ENCODE peak calls at places on chromosomes 4 and X, in nine cellular contexts. W, Y, S, O, L, D, C, B and P are unnamed samples.

GRCh38 chr4:114146947-114147618 is 167.6 kb upstream of the ARSJ start:
- DNase-seq in S (no peak), Y (no peak), L (no peak), D (no peak), O (no peak), W (no peak), C (no peak), B (no peak), P (no peak)

GRCh38 chr4:8285976-8286718 is 16.6 kb downstream of the HTRA3 start:
- DNase-seq in C (no peak), L (no peak), B (no peak), O (no peak), D (no peak), Y (no peak), W (no peak), S (no peak), P (no peak)

GRCh38 chrX:111812889-111813563 is 63.0 kb upstream of the TRPC5OS start:
- DNase-seq in O (no peak), S (no peak), D (no peak), W (no peak), C (no peak), Y (no peak), B (no peak), L (no peak), P (no peak)

GRCh38 chr4:78989697-78990270 is 50.5 kb upstream of the PAQR3 start:
- DNase-seq in Y (no peak), L (no peak), W (no peak), O (no peak), C (no peak), S (no peak), B (no peak), D (no peak), P (no peak)

GRCh38 chrX:110044531-110045249 is 41.8 kb downstream of the TMEM164 start:
- DNase-seq in Y (no peak), L (no peak), W (no peak), O (no peak), C (no peak), D (no peak), B (no peak), S (no peak), P (no peak)

GRCh38 chrX:17414839-17415238 is 39.8 kb downstream of the NHS start:
- DNase-seq in O (no peak), L (peak; percentile 22), D (no peak), W (no peak), C (no peak), B (peak; percentile 43), Y (no peak), S (no peak), P (no peak)

GRCh38 chr4:15691346-15692140 is 9.9 kb downstream of the FAM200B start:
- DNase-seq in S (no peak), L (no peak), O (peak; percentile 42), D (peak; percentile 68), Y (no peak), B (no peak), C (no peak), W (no peak), P (no peak)

GRCh38 chrX:3811331-3812311 is 98.2 kb upstream of the PRKX start:
- DNase-seq in O (no peak), S (peak; percentile 6), B (peak; percentile 44), Y (peak; percentile 21), D (peak; percentile 50), C (no peak), L (peak; percentile 28), W (peak; percentile 35), P (peak; percentile 70)

GRCh38 chrX:97039363-97040029 is 155.8 kb downstream of the RPA4 start:
- DNase-seq in C (no peak), B (no peak), D (peak; percentile 0), L (peak; percentile 48), Y (no peak), S (no peak), W (no peak), O (peak; percentile 40), P (no peak)

GRCh38 chr4:177699365-177700213 is 257.4 kb upstream of the AGA start:
- DNase-seq in C (no peak), D (no peak), Y (no peak), L (no peak), B (no peak), O (peak; percentile 40), W (no peak), S (no peak), P (no peak)

GRCh38 chrX:17559728-17560379 is 177.4 kb upstream of the SCML1 start:
- DNase-seq in B (peak; percentile 62), L (no peak), C (no peak), S (peak; percentile 42), D (peak; percentile 84), Y (no peak), O (peak; percentile 91), W (no peak), P (no peak)

GRCh38 chrX:17738002-17738713 is 865 bp downstream of the SCML1 start:
- DNase-seq in L (peak; percentile 50), S (no peak), D (peak; percentile 32), W (peak; percentile 35), B (peak; percentile 19), C (no peak), Y (no peak), O (peak; percentile 45), P (peak; percentile 82)

GRCh38 chr4:90419124-90419711 is 292.0 kb downstream of the CCSER1 start:
- DNase-seq in C (no peak), O (peak; percentile 56), S (peak; percentile 3), Y (no peak), D (peak; percentile 6), W (no peak), L (no peak), B (peak; percentile 15), P (peak; percentile 5)

GRCh38 chr4:145623831-145624230 is 4.6 kb downstream of the MMAA start:
- DNase-seq in L (no peak), W (no peak), C (no peak), Y (no peak), O (peak; percentile 71), S (no peak), D (peak; percentile 48), B (no peak), P (no peak)

GRCh38 chr4:8616831-8617230 is 24.3 kb downstream of the CPZ start:
- DNase-seq in B (no peak), S (no peak), C (no peak), O (no peak), D (no peak), W (no peak), Y (no peak), L (no peak), P (no peak)

GRCh38 chrX:48107717-48108116 is 22.7 kb upstream of the SPACA5B start:
- DNase-seq in Y (peak; percentile 10), C (no peak), B (no peak), D (no peak), S (no peak), L (no peak), W (no peak), O (no peak), P (no peak)

GRCh38 chr4:20544645-20545044 is 155.6 kb upstream of the PACRGL start:
- DNase-seq in D (peak; percentile 63), W (no peak), Y (no peak), C (no peak), O (peak; percentile 38), B (peak; percentile 42), L (no peak), S (peak; percentile 8), P (no peak)

GRCh38 chr4:37236165-37236564 is 8.4 kb upstream of the NWD2 start:
- DNase-seq in B (no peak), S (no peak), Y (no peak), W (no peak), D (no peak), C (no peak), L (no peak), O (peak; percentile 26), P (no peak)

GRCh38 chrX:118974908-118975671 is 672 bp downstream of the LONRF3 start:
- DNase-seq in O (peak; percentile 43), B (peak; percentile 22), W (no peak), L (peak; percentile 58), S (no peak), D (no peak), Y (peak; percentile 41), C (no peak), P (peak; percentile 58)

GRCh38 chrX:41870719-41871151 is 52.6 kb downstream of the CASK start:
- DNase-seq in Y (no peak), D (no peak), O (no peak), B (no peak), S (no peak), L (peak; percentile 41), W (no peak), C (no peak), P (no peak)

GRCh38 chr4:177047070-177047850 is 254.5 kb upstream of the VEGFC start:
- DNase-seq in D (peak; percentile 78), C (no peak), Y (peak; percentile 38), L (peak; percentile 53), O (peak; percentile 78), S (peak; percentile 59), B (peak; percentile 80), W (no peak), P (peak; percentile 31)

GRCh38 chrX:147859666-147860065 is 52.1 kb upstream of the FMR1 start:
- DNase-seq in L (no peak), W (no peak), D (no peak), Y (no peak), S (no peak), C (no peak), O (no peak), B (no peak), P (no peak)

DNA sequence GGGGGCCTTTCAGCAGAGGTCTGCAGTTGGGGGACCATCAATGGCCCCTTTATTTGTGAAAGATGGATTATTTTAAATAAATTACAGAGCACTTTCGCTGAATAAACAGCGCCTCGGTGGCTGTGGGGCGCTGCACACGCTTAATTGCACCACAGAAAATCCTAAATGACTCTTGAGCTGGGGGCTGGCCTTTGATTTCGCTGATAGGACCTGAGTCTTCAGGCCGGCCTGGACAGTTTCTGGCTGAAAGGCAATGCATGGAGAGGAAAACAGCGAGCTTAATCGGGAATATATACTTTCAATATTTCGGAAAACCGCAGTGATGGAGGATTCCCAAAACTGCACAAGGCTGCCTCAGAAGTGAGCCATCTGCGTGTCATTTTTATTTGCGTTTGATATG is 340.9 kb downstream of the RAB28 start:
- DNase-seq in D (no peak), C (no peak), B (no peak), S (no peak), W (no peak), L (no peak), Y (no peak), O (no peak), P (no peak)
- H3K4me3 ChIP-seq in D (no peak overlapping the region), C (no peak overlapping the region), B (no peak overlapping the region), S (no peak overlapping the region), W (no peak overlapping the region), L (no peak overlapping the region), Y (no peak overlapping the region), O (no peak overlapping the region), P (no peak overlapping the region)

GRCh38 chr4:137370206-137370633 is 162.1 kb downstream of the PCDH18 start:
- DNase-seq in L (no peak), O (peak; percentile 60), C (no peak), Y (no peak), W (no peak), B (no peak), D (peak; percentile 75), S (no peak), P (no peak)
- H3K4me3 ChIP-seq in L (no peak overlapping the region), O (no peak overlapping the region), C (no peak overlapping the region), Y (no peak overlapping the region), W (no peak overlapping the region), B (no peak overlapping the region), D (no peak overlapping the region), S (no peak overlapping the region), P (no peak overlapping the region)

GRCh38 chr4:98656443-98656842 is 2.0 kb downstream of the TSPAN5 start:
- DNase-seq in B (no peak), C (no peak), Y (no peak), W (no peak), O (no peak), L (no peak), D (no peak), S (no peak), P (no peak)
- H3K4me3 ChIP-seq in B (peak overlapping the region; percentile 83), C (peak overlapping the region; percentile 87), Y (no peak overlapping the region), W (no peak overlapping the region), O (peak overlapping the region; percentile 86), L (no peak overlapping the region), D (peak overlapping the region; percentile 74), S (peak overlapping the region; percentile 85), P (peak overlapping the region; percentile 99)

GRCh38 chr4:86556791-86557415 is 37.2 kb upstream of the PTPN13 start:
- DNase-seq in B (no peak), O (peak; percentile 25), W (no peak), C (no peak), D (no peak), S (no peak), L (no peak), Y (no peak), P (no peak)
- H3K4me3 ChIP-seq in B (no peak overlapping the region), O (no peak overlapping the region), W (no peak overlapping the region), C (no peak overlapping the region), D (no peak overlapping the region), S (no peak overlapping the region), L (no peak overlapping the region), Y (no peak overlapping the region), P (no peak overlapping the region)